ENCODE peak calls at places on chromosomes 2 and 18, in nine cellular contexts. One of them, this sample, is unnamed.
A peak's percentile ranks its signal among the peaks of the same experiment; 100 is the strongest.

GRCh38 chr2:233691443-233692433 is 952 bp upstream of the UGT1A6 start:
- DNase-seq in astrocyte of the cerebellum: no peak
- DNase-seq in nephron progenitor cell: no peak
- DNase-seq in CD8-positive, alpha-beta T cell: no peak
- DNase-seq in PC-3: peak; percentile 21
- DNase-seq in AG10803: no peak
- DNase-seq in pancreas: no peak
- DNase-seq in right lobe of liver: no peak
- DNase-seq in body of pancreas: no peak
- DNase-seq in this sample: peak; percentile 98

GRCh38 chr2:234435836-234436481 is 60.9 kb downstream of the ARL4C start:
- DNase-seq in right lobe of liver: no peak
- DNase-seq in body of pancreas: no peak
- DNase-seq in PC-3: no peak
- DNase-seq in CD8-positive, alpha-beta T cell: no peak
- DNase-seq in pancreas: no peak
- DNase-seq in AG10803: peak; percentile 34
- DNase-seq in nephron progenitor cell: no peak
- DNase-seq in astrocyte of the cerebellum: no peak
- DNase-seq in this sample: no peak

GRCh38 chr18:47931707-47932103 is 1.2 kb upstream of the SMAD2 start:
- DNase-seq in pancreas: no peak
- DNase-seq in AG10803: no peak
- DNase-seq in nephron progenitor cell: no peak
- DNase-seq in PC-3: no peak
- DNase-seq in body of pancreas: no peak
- DNase-seq in right lobe of liver: no peak
- DNase-seq in astrocyte of the cerebellum: no peak
- DNase-seq in CD8-positive, alpha-beta T cell: peak; percentile 62
- DNase-seq in this sample: peak; percentile 45

GRCh38 chr2:83069724-83070123 is 1389.4 kb downstream of the SUCLG1 start:
- DNase-seq in AG10803: peak; percentile 6
- DNase-seq in right lobe of liver: no peak
- DNase-seq in CD8-positive, alpha-beta T cell: no peak
- DNase-seq in astrocyte of the cerebellum: peak; percentile 26
- DNase-seq in PC-3: peak; percentile 33
- DNase-seq in pancreas: no peak
- DNase-seq in nephron progenitor cell: no peak
- DNase-seq in body of pancreas: no peak
- DNase-seq in this sample: peak; percentile 49

GRCh38 chr18:4282954-4283353 is 172.2 kb downstream of the DLGAP1 start:
- DNase-seq in AG10803: no peak
- DNase-seq in pancreas: no peak
- DNase-seq in right lobe of liver: no peak
- DNase-seq in PC-3: no peak
- DNase-seq in body of pancreas: no peak
- DNase-seq in astrocyte of the cerebellum: no peak
- DNase-seq in nephron progenitor cell: no peak
- DNase-seq in CD8-positive, alpha-beta T cell: no peak
- DNase-seq in this sample: no peak

GRCh38 chr2:159744363-159744762 is 32.1 kb downstream of the MARCHF7 start:
- DNase-seq in body of pancreas: no peak
- DNase-seq in CD8-positive, alpha-beta T cell: no peak
- DNase-seq in right lobe of liver: no peak
- DNase-seq in astrocyte of the cerebellum: peak; percentile 73
- DNase-seq in AG10803: peak; percentile 53
- DNase-seq in nephron progenitor cell: no peak
- DNase-seq in PC-3: no peak
- DNase-seq in pancreas: no peak
- DNase-seq in this sample: no peak

GRCh38 chr18:79384151-79384807 is 11.5 kb upstream of the NFATC1 start:
- DNase-seq in right lobe of liver: no peak
- DNase-seq in AG10803: no peak
- DNase-seq in PC-3: peak; percentile 9
- DNase-seq in pancreas: no peak
- DNase-seq in astrocyte of the cerebellum: no peak
- DNase-seq in CD8-positive, alpha-beta T cell: no peak
- DNase-seq in body of pancreas: no peak
- DNase-seq in nephron progenitor cell: no peak
- DNase-seq in this sample: no peak

GRCh38 chr2:107174126-107174525 is 288.2 kb upstream of the ST6GAL2 start:
- DNase-seq in pancreas: no peak
- DNase-seq in nephron progenitor cell: no peak
- DNase-seq in CD8-positive, alpha-beta T cell: no peak
- DNase-seq in PC-3: no peak
- DNase-seq in right lobe of liver: no peak
- DNase-seq in astrocyte of the cerebellum: no peak
- DNase-seq in body of pancreas: no peak
- DNase-seq in AG10803: no peak
- DNase-seq in this sample: no peak

GRCh38 chr2:9753276-9753600 is 90.0 kb upstream of the TAF1B start:
- DNase-seq in pancreas: no peak
- DNase-seq in nephron progenitor cell: no peak
- DNase-seq in astrocyte of the cerebellum: peak; percentile 55
- DNase-seq in right lobe of liver: no peak
- DNase-seq in PC-3: peak; percentile 94
- DNase-seq in CD8-positive, alpha-beta T cell: no peak
- DNase-seq in AG10803: peak; percentile 89
- DNase-seq in body of pancreas: no peak
- DNase-seq in this sample: peak; percentile 97

GRCh38 chr18:45063246-45064038 is 382.8 kb downstream of the SETBP1 start:
- DNase-seq in right lobe of liver: no peak
- DNase-seq in AG10803: no peak
- DNase-seq in nephron progenitor cell: no peak
- DNase-seq in astrocyte of the cerebellum: no peak
- DNase-seq in PC-3: no peak
- DNase-seq in CD8-positive, alpha-beta T cell: no peak
- DNase-seq in pancreas: no peak
- DNase-seq in body of pancreas: no peak
- DNase-seq in this sample: no peak

GRCh38 chr18:65983750-65984149 is 232.9 kb downstream of the CDH7 start:
- DNase-seq in astrocyte of the cerebellum: no peak
- DNase-seq in pancreas: no peak
- DNase-seq in CD8-positive, alpha-beta T cell: no peak
- DNase-seq in AG10803: no peak
- DNase-seq in body of pancreas: no peak
- DNase-seq in nephron progenitor cell: no peak
- DNase-seq in right lobe of liver: no peak
- DNase-seq in PC-3: peak; percentile 30
- DNase-seq in this sample: no peak
- TF ChIP-seq CTCF in astrocyte of the cerebellum: no peak
- TF ChIP-seq CTCF in pancreas: no peak
- TF ChIP-seq CTCF in CD8-positive, alpha-beta T cell: no peak
- TF ChIP-seq CTCF in AG10803: no peak
- TF ChIP-seq CTCF in body of pancreas: no peak
- TF ChIP-seq CTCF in nephron progenitor cell: no peak
- TF ChIP-seq CTCF in right lobe of liver: no peak
- TF ChIP-seq CTCF in PC-3: peak; percentile 54
- TF ChIP-seq CTCF in this sample: no peak

GRCh38 chr2:7028846-7029245 is 111.6 kb downstream of the RNF144A start:
- DNase-seq in nephron progenitor cell: no peak
- DNase-seq in CD8-positive, alpha-beta T cell: no peak
- DNase-seq in pancreas: no peak
- DNase-seq in right lobe of liver: no peak
- DNase-seq in astrocyte of the cerebellum: no peak
- DNase-seq in AG10803: no peak
- DNase-seq in body of pancreas: no peak
- DNase-seq in PC-3: no peak
- DNase-seq in this sample: no peak

GRCh38 chr2:7027961-7028655 is 110.9 kb downstream of the RNF144A start:
- DNase-seq in pancreas: no peak
- DNase-seq in right lobe of liver: no peak
- DNase-seq in astrocyte of the cerebellum: no peak
- DNase-seq in CD8-positive, alpha-beta T cell: no peak
- DNase-seq in nephron progenitor cell: no peak
- DNase-seq in AG10803: no peak
- DNase-seq in PC-3: no peak
- DNase-seq in body of pancreas: no peak
- DNase-seq in this sample: no peak

GRCh38 chr2:7027436-7027835 is 110.2 kb downstream of the RNF144A start:
- DNase-seq in AG10803: no peak
- DNase-seq in PC-3: no peak
- DNase-seq in CD8-positive, alpha-beta T cell: no peak
- DNase-seq in astrocyte of the cerebellum: no peak
- DNase-seq in body of pancreas: no peak
- DNase-seq in right lobe of liver: no peak
- DNase-seq in nephron progenitor cell: no peak
- DNase-seq in pancreas: no peak
- DNase-seq in this sample: peak; percentile 29

GRCh38 chr2:7030810-7031209 is 113.6 kb downstream of the RNF144A start:
- DNase-seq in astrocyte of the cerebellum: no peak
- DNase-seq in nephron progenitor cell: no peak
- DNase-seq in right lobe of liver: no peak
- DNase-seq in pancreas: no peak
- DNase-seq in PC-3: no peak
- DNase-seq in body of pancreas: no peak
- DNase-seq in CD8-positive, alpha-beta T cell: no peak
- DNase-seq in AG10803: no peak
- DNase-seq in this sample: no peak

GRCh38 chr2:7029291-7030059 is 112.3 kb downstream of the RNF144A start:
- DNase-seq in AG10803: no peak
- DNase-seq in CD8-positive, alpha-beta T cell: no peak
- DNase-seq in body of pancreas: no peak
- DNase-seq in astrocyte of the cerebellum: no peak
- DNase-seq in PC-3: peak; percentile 19
- DNase-seq in right lobe of liver: no peak
- DNase-seq in pancreas: no peak
- DNase-seq in nephron progenitor cell: no peak
- DNase-seq in this sample: no peak
- TF ChIP-seq CTCF in AG10803: peak; percentile 4
- TF ChIP-seq CTCF in CD8-positive, alpha-beta T cell: no peak
- TF ChIP-seq CTCF in body of pancreas: peak; percentile 8
- TF ChIP-seq CTCF in astrocyte of the cerebellum: no peak
- TF ChIP-seq CTCF in PC-3: peak; percentile 31
- TF ChIP-seq CTCF in right lobe of liver: no peak
- TF ChIP-seq CTCF in pancreas: no peak
- TF ChIP-seq CTCF in nephron progenitor cell: no peak
- TF ChIP-seq CTCF in this sample: no peak

DNA sequence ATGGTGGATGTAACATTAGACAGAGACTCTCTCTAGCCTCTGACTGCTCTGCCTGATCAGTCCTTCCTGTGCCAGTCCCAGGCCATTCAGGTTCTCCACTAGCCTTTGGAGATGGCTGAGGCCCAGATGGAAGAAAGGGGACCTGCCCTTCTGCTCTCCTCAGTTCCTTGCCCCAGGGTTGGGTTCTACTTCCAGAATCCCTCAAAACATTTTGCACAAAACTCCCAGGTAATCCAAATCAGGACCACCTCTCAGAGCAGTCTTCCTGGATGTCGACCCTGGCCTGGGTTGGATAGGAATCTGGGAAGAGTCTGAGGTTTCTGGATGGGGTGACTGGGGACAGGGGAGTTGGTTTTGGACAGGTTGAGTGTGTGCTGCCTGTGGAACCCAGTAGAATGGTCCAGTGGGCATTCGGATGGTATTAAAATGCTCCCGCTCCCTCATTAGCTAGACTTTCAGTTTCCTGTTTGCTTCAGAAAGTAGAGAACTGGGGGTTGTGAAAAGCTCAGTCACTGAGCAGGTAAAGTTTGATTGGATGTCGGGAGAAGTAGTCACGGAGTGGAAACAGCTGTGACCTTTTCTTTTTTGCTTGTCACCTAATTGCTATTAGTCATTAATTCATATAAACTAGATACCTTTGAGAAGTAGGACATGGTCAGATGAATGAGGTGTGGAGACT is 37.9 kb downstream of the DPYSL5 start:
- DNase-seq in AG10803: no peak
- DNase-seq in nephron progenitor cell: no peak
- DNase-seq in pancreas: no peak
- DNase-seq in body of pancreas: no peak
- DNase-seq in CD8-positive, alpha-beta T cell: no peak
- DNase-seq in PC-3: no peak
- DNase-seq in astrocyte of the cerebellum: no peak
- DNase-seq in right lobe of liver: no peak
- DNase-seq in this sample: no peak
- TF ChIP-seq CTCF in AG10803: no peak
- TF ChIP-seq CTCF in nephron progenitor cell: no peak
- TF ChIP-seq CTCF in pancreas: no peak
- TF ChIP-seq CTCF in body of pancreas: no peak
- TF ChIP-seq CTCF in CD8-positive, alpha-beta T cell: no peak
- TF ChIP-seq CTCF in PC-3: no peak
- TF ChIP-seq CTCF in astrocyte of the cerebellum: no peak
- TF ChIP-seq CTCF in right lobe of liver: no peak
- TF ChIP-seq CTCF in this sample: no peak

GRCh38 chr2:68466361-68466777 is 725 bp downstream of the FBXO48 start:
- DNase-seq in CD8-positive, alpha-beta T cell: peak; percentile 62
- DNase-seq in pancreas: no peak
- DNase-seq in right lobe of liver: no peak
- DNase-seq in body of pancreas: no peak
- DNase-seq in astrocyte of the cerebellum: peak; percentile 80
- DNase-seq in AG10803: peak; percentile 77
- DNase-seq in PC-3: peak; percentile 75
- DNase-seq in nephron progenitor cell: no peak
- DNase-seq in this sample: peak; percentile 70

GRCh38 chr2:68465081-68465916 is 1.8 kb downstream of the FBXO48 start:
- DNase-seq in right lobe of liver: no peak
- DNase-seq in pancreas: no peak
- DNase-seq in PC-3: peak; percentile 43
- DNase-seq in astrocyte of the cerebellum: no peak
- DNase-seq in nephron progenitor cell: no peak
- DNase-seq in AG10803: peak; percentile 68
- DNase-seq in CD8-positive, alpha-beta T cell: no peak
- DNase-seq in body of pancreas: no peak
- DNase-seq in this sample: peak; percentile 74

GRCh38 chr2:68466778-68467076 is 367 bp downstream of the FBXO48 start:
- DNase-seq in AG10803: no peak
- DNase-seq in PC-3: no peak
- DNase-seq in nephron progenitor cell: no peak
- DNase-seq in CD8-positive, alpha-beta T cell: no peak
- DNase-seq in body of pancreas: no peak
- DNase-seq in right lobe of liver: no peak
- DNase-seq in pancreas: no peak
- DNase-seq in astrocyte of the cerebellum: no peak
- DNase-seq in this sample: no peak

GRCh38 chr2:68464651-68465050 is 2.4 kb downstream of the FBXO48 start:
- DNase-seq in nephron progenitor cell: no peak
- DNase-seq in pancreas: no peak
- DNase-seq in CD8-positive, alpha-beta T cell: no peak
- DNase-seq in astrocyte of the cerebellum: no peak
- DNase-seq in right lobe of liver: no peak
- DNase-seq in PC-3: no peak
- DNase-seq in AG10803: no peak
- DNase-seq in body of pancreas: no peak
- DNase-seq in this sample: no peak

DNA sequence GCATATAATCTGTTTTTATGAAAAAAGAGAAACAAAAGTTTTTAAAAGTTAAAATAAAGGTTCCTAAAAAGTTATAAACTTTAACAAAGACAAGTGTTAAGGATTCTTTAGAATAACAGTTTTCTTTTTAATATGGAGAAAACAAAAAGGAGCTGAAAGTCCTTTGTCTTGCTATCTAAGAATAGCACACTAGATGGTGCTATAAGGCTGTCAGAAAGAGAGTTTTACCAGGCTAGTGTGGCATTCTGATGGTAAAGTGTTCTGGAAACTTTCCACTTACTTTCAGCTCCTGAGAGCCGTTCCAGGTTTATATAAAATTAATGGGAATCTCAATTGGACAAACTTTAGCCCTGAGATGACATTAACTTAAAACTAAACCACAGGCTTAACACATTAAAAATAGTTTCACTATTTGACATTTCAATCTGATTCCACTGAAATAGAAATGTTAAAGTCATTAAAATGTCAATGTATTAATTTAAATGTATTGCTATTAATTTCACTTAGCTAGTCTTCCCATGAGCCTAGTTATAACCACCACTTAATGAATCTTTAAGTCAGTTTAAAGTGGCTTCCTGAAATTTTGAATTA is 3.7 kb downstream of the FBXO48 start:
- DNase-seq in PC-3: peak; percentile 83
- DNase-seq in right lobe of liver: no peak
- DNase-seq in body of pancreas: no peak
- DNase-seq in CD8-positive, alpha-beta T cell: no peak
- DNase-seq in pancreas: no peak
- DNase-seq in astrocyte of the cerebellum: peak; percentile 44
- DNase-seq in AG10803: peak; percentile 58
- DNase-seq in nephron progenitor cell: no peak
- DNase-seq in this sample: peak; percentile 71
- TF ChIP-seq CTCF in PC-3: peak; percentile 88
- TF ChIP-seq CTCF in right lobe of liver: peak; percentile 82
- TF ChIP-seq CTCF in body of pancreas: peak; percentile 90
- TF ChIP-seq CTCF in CD8-positive, alpha-beta T cell: peak; percentile 83
- TF ChIP-seq CTCF in pancreas: peak; percentile 64
- TF ChIP-seq CTCF in astrocyte of the cerebellum: peak; percentile 68
- TF ChIP-seq CTCF in AG10803: peak; percentile 86
- TF ChIP-seq CTCF in nephron progenitor cell: peak; percentile 81
- TF ChIP-seq CTCF in this sample: peak; percentile 66